ENCODE peak calls at places on chromosomes 7 and 10, in eight cellular contexts. V is spleen, Y is sigmoid colon, X is ovary, N is Peyer's patch, H is A549, I is adrenal gland, L is transverse colon. C is an unnamed sample. For H3K4me1, the result is how much of the 10 kb centered on the place peaks cover.

GRCh38 chr10:30855131-30855530 is 176.5 kb downstream of the ZNF438 start:
- DNase-seq in V (no peak), Y (no peak), X (no peak), N (no peak), H (no peak), I (no peak), L (no peak), C (no peak)

GRCh38 chr7:83936056-83936703 is 258.4 kb downstream of the SEMA3A start:
- DNase-seq in V (no peak), Y (peak), X (peak), N (peak), H (peak), I (peak), L (peak), C (peak)

GRCh38 chr10:31146496-31147219 is 115.0 kb upstream of the ZNF438 start:
- DNase-seq in V (no peak), Y (peak), X (peak), N (no peak), H (peak), I (peak), L (no peak), C (no peak)

GRCh38 chr7:37230221-37230620 is 218.4 kb downstream of the ELMO1 start:
- DNase-seq in V (no peak), Y (peak), X (no peak), N (no peak), H (no peak), I (peak), L (no peak), C (no peak)

GRCh38 chr7:91299952-91300775 is 35.9 kb downstream of the FZD1 start:
- DNase-seq in V (no peak), Y (no peak), X (no peak), N (no peak), H (no peak), I (peak), L (no peak), C (no peak)

GRCh38 chr10:102280397-102281015 is 35.2 kb downstream of the GBF1 start:
- DNase-seq in V (no peak), Y (no peak), X (no peak), N (no peak), H (no peak), I (peak), L (no peak), C (no peak)

GRCh38 chr10:131980757-131981428 is 830 bp downstream of the BNIP3 start:
- DNase-seq in V (peak), Y (peak), X (no peak), N (no peak), H (no peak), I (peak), L (no peak), C (no peak)

GRCh38 chr7:98106647-98107312 is at the start of gene LMTK2:
- DNase-seq in V (peak), Y (peak), X (peak), N (peak), H (peak), I (peak), L (peak), C (peak)

GRCh38 chr10:95247200-95247880 is 43.5 kb downstream of the PDLIM1 start:
- DNase-seq in V (no peak), Y (no peak), X (no peak), N (no peak), H (no peak), I (no peak), L (no peak), C (no peak)

GRCh38 chr10:13528138-13528874 is 508 bp downstream of the BEND7 start:
- DNase-seq in V (peak), Y (peak), X (peak), N (peak), H (peak), I (peak), L (peak), C (peak)

GRCh38 chr7:155710035-155710434 is 65.6 kb downstream of the RBM33 start:
- DNase-seq in V (no peak), Y (no peak), X (no peak), N (no peak), H (no peak), I (no peak), L (no peak), C (no peak)

GRCh38 chr10:64209574-64209973 is 688.4 kb downstream of the REEP3 start:
- DNase-seq in V (no peak), Y (peak), X (no peak), N (no peak), H (no peak), I (no peak), L (no peak), C (no peak)

GRCh38 chr7:28135296-28135695 is 45.3 kb downstream of the JAZF1 start:
- DNase-seq in V (no peak), Y (no peak), X (no peak), N (no peak), H (no peak), I (peak), L (no peak), C (no peak)

GRCh38 chr7:1382553-1383397 is 76.5 kb downstream of the MICALL2 start:
- DNase-seq in V (no peak), Y (no peak), X (no peak), N (no peak), H (no peak), I (no peak), L (no peak), C (no peak)

GRCh38 chr10:119191881-119192280 is 13.3 kb upstream of the PRDX3 start:
- DNase-seq in V (no peak), Y (peak), X (no peak), N (no peak), H (no peak), I (no peak), L (no peak), C (no peak)

GRCh38 chr7:88200793-88201192 is 19.0 kb downstream of the SRI start:
- DNase-seq in V (no peak), Y (no peak), X (no peak), N (no peak), H (no peak), I (no peak), L (no peak), C (no peak)

GRCh38 chr7:16668049-16668858 is 22.3 kb downstream of the BZW2 start:
- DNase-seq in V (no peak), Y (peak), X (peak), N (no peak), H (peak), I (peak), L (peak), C (peak)

GRCh38 chr10:106513328-106513727 is 651.2 kb downstream of the SORCS1 start:
- DNase-seq in V (no peak), Y (no peak), X (no peak), N (no peak), H (no peak), I (no peak), L (no peak), C (no peak)

GRCh38 chr10:107619124-107619523 is 454.6 kb upstream of the SORCS1 start:
- DNase-seq in V (no peak), Y (no peak), X (no peak), N (no peak), H (no peak), I (no peak), L (no peak), C (no peak)

GRCh38 chr7:55144333-55144954 is 125.6 kb downstream of the EGFR start:
- DNase-seq in V (peak), Y (no peak), X (no peak), N (no peak), H (peak), I (no peak), L (no peak), C (no peak)

GRCh38 chr10:127906548-127907377 is at the start of gene PTPRE:
- DNase-seq in V (peak), Y (peak), X (peak), N (peak), H (peak), I (peak), L (peak), C (peak)

GRCh38 chr10:15609291-15609690 is 110.4 kb downstream of the ITGA8 start:
- DNase-seq in V (no peak), Y (no peak), X (no peak), N (no peak), H (no peak), I (no peak), L (no peak), C (no peak)

GRCh38 chr7:52500796-52501195 is 534.6 kb upstream of the POM121L12 start:
- DNase-seq in V (no peak), Y (no peak), X (no peak), N (no peak), H (no peak), I (no peak), L (no peak), C (no peak)

GRCh38 chr10:60315311-60315710 is 74.4 kb downstream of the ANK3 start:
- DNase-seq in V (no peak), Y (no peak), X (no peak), N (no peak), H (no peak), I (no peak), L (no peak), C (no peak)

GRCh38 chr7:74598558-74598957 is 59.0 kb upstream of the GTF2I start:
- DNase-seq in V (no peak), Y (no peak), X (no peak), N (no peak), H (no peak), I (peak), L (no peak), C (no peak)

GRCh38 chr7:75624134-75624832 is 114.5 kb downstream of the HIP1 start:
- DNase-seq in V (peak), Y (peak), X (peak), N (no peak), H (no peak), I (peak), L (peak), C (no peak)

GRCh38 chr10:61785410-61786105 is 115.9 kb upstream of the ARID5B start:
- DNase-seq in V (no peak), Y (no peak), X (no peak), N (no peak), H (no peak), I (no peak), L (no peak), C (no peak)

GRCh38 chr7:106737202-106737562 is 76.2 kb upstream of the CCDC71L start:
- DNase-seq in V (no peak), Y (no peak), X (no peak), N (no peak), H (no peak), I (no peak), L (no peak), C (no peak)

GRCh38 chr10:71795248-71795647 is 21.9 kb upstream of the VSIR start:
- DNase-seq in V (no peak), Y (no peak), X (no peak), N (no peak), H (no peak), I (no peak), L (no peak), C (no peak)

GRCh38 chr7:123771256-123771655 is 22.5 kb upstream of the WASL start:
- DNase-seq in V (no peak), Y (no peak), X (no peak), N (no peak), H (no peak), I (no peak), L (no peak), C (no peak)

GRCh38 chr7:93889261-93889660 is 1.3 kb downstream of the TFPI2 start:
- DNase-seq in V (no peak), Y (no peak), X (no peak), N (no peak), H (no peak), I (no peak), L (no peak), C (no peak)

GRCh38 chr7:131620673-131621609 is 64.5 kb upstream of the PODXL start:
- DNase-seq in V (no peak), Y (no peak), X (no peak), N (no peak), H (no peak), I (no peak), L (no peak), C (no peak)

GRCh38 chr7:141568227-141568626 is 17.0 kb downstream of the AGK start:
- DNase-seq in V (no peak), Y (no peak), X (no peak), N (no peak), H (no peak), I (no peak), L (no peak), C (no peak)

GRCh38 chr10:97255512-97256293 is 36.7 kb downstream of the ARHGAP19 start:
- DNase-seq in V (no peak), Y (no peak), X (no peak), N (no peak), H (no peak), I (no peak), L (no peak), C (no peak)

GRCh38 chr10:5524721-5525531 is at the start of gene CALML3:
- DNase-seq in V (peak), Y (peak), X (peak), N (peak), H (no peak), I (no peak), L (peak), C (peak)

GRCh38 chr7:137667633-137668387 is 179.0 kb downstream of the DGKI start:
- DNase-seq in V (no peak), Y (no peak), X (no peak), N (no peak), H (peak), I (no peak), L (no peak), C (no peak)

GRCh38 chr7:137671920-137672319 is 174.9 kb downstream of the DGKI start:
- DNase-seq in V (no peak), Y (no peak), X (no peak), N (no peak), H (no peak), I (no peak), L (no peak), C (no peak)

GRCh38 chr7:137669706-137670105 is 177.1 kb downstream of the DGKI start:
- DNase-seq in V (no peak), Y (no peak), X (no peak), N (no peak), H (no peak), I (no peak), L (no peak), C (no peak)

GRCh38 chr7:137670521-137671064 is 176.2 kb downstream of the DGKI start:
- DNase-seq in V (no peak), Y (no peak), X (no peak), N (no peak), H (no peak), I (no peak), L (no peak), C (no peak)

DNA sequence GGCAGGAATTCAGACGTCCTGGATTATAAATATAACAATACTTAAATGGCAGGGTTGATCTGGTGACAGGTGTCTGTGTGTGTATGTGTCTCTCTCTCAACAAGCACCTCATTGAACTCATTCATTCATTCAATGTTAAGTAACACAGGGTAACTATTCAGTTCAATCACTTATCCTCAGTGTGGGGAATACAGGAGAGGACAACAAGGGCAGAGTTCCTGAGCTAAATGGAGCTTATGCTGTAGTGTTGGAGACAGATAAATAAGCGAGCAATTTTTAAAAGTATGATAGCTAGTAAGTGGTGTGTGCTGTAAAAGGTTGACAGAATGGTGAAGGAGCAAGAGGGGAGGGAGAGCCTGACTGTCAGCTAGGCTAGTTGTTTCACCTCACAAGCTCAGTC is 178.4 kb downstream of the DGKI start:
- DNase-seq in V (no peak), Y (no peak), X (no peak), N (no peak), H (no peak), I (no peak), L (no peak), C (no peak)
- H3K4me1 ChIP-seq in V (under half), Y (under half), X (under half), N (under half), H (under half), I (under half), L (under half), C (under half)

DNA sequence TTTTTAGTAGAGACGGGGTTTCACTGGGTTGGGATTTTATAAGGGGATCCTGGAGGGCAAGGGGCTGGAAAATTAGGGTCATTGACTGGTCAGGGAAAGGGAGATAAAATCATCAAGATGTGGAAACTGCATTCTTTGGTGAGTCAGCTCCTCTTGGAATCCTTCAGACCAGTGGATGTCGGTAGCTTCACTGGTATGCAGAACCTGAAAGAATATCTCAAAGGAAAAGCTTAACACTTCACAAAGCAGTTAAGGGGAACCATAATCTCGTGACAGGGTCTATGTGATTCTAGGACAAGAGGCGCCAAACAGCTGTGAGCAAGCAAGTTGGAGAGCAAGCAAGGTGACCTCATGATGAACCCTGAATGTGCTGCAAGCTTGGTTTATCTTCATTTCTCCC is 634.7 kb upstream of the AUTS2 start:
- DNase-seq in V (no peak), Y (peak), X (no peak), N (no peak), H (no peak), I (no peak), L (no peak), C (no peak)
- TF ChIP-seq POLR2A in V (no peak), Y (no peak), X (no peak), N (no peak), H (no peak), I (no peak), L (no peak), C (no peak)

GRCh38 chr7:148543-148931 is 43.8 kb upstream of the FAM20C start:
- DNase-seq in V (no peak), Y (no peak), X (no peak), N (no peak), H (no peak), I (no peak), L (no peak), C (no peak)
- H3K4me3 ChIP-seq in V (peak), Y (peak), X (peak), N (peak), H (peak), I (peak), L (peak), C (peak)

GRCh38 chr10:113619401-113619800 is 44.4 kb downstream of the NRAP start:
- DNase-seq in V (no peak), Y (no peak), X (no peak), N (no peak), H (no peak), I (no peak), L (no peak), C (no peak)
- H3K4me1 ChIP-seq in V (under half), Y (under half), X (under half), N (under half), H (under half), I (under half), L (under half), C (under half)

GRCh38 chr7:157570531-157571200 is 233.9 kb downstream of the DNAJB6 start:
- DNase-seq in V (peak), Y (peak), X (no peak), N (no peak), H (no peak), I (no peak), L (no peak), C (no peak)
- TF ChIP-seq POLR2A in V (no peak), Y (no peak), X (no peak), N (no peak), H (no peak), I (no peak), L (no peak), C (no peak)